ENCODE peak calls at places on chromosome X, in six cellular contexts. T is prostate gland, O is stomach, Q is sigmoid colon, E is upper lobe of left lung, Z is spleen. X is an unnamed sample.

GRCh38 chrX:22974616-22975015 is 25.1 kb upstream of the DDX53 start:
- DNase-seq in T (no peak), O (no peak), Q (no peak), E (no peak), Z (no peak), X (no peak)

GRCh38 chrX:133881893-133882292 is 103.5 kb downstream of the GPC3 start:
- DNase-seq in T (no peak), O (no peak), Q (no peak), E (no peak), Z (no peak), X (no peak)

GRCh38 chrX:78759081-78759480 is 11.6 kb downstream of the LPAR4 start:
- DNase-seq in T (no peak), O (no peak), Q (no peak), E (no peak), Z (no peak), X (no peak)

GRCh38 chrX:2960861-2961515 is 31.8 kb upstream of the ARSD start:
- DNase-seq in T (no peak), O (no peak), Q (no peak), E (no peak), Z (no peak), X (no peak)

GRCh38 chrX:110407910-110408545 is 49.4 kb downstream of the RTL9 start:
- DNase-seq in T (peak; percentile 44), O (no peak), Q (no peak), E (no peak), Z (no peak), X (no peak)

GRCh38 chrX:115058276-115058675 is 40.9 kb upstream of the IL13RA2 start:
- DNase-seq in T (peak; percentile 8), O (no peak), Q (peak; percentile 58), E (no peak), Z (no peak), X (no peak)

GRCh38 chrX:123753656-123754350 is 21.0 kb upstream of the THOC2 start:
- DNase-seq in T (no peak), O (no peak), Q (no peak), E (no peak), Z (no peak), X (no peak)

GRCh38 chrX:103254171-103254824 is 657 bp downstream of the TCEAL8 start:
- DNase-seq in T (peak; percentile 45), O (peak; percentile 42), Q (peak; percentile 74), E (peak; percentile 33), Z (peak; percentile 86), X (no peak)

GRCh38 chrX:144715356-144715755 is 531.9 kb upstream of the SPANXN1 start:
- DNase-seq in T (no peak), O (no peak), Q (no peak), E (no peak), Z (no peak), X (no peak)

GRCh38 chrX:48902776-48903175 is 5.0 kb downstream of the PQBP1 start:
- DNase-seq in T (no peak), O (no peak), Q (no peak), E (no peak), Z (no peak), X (no peak)

GRCh38 chrX:17944833-17945497 is 83.9 kb upstream of the RAI2 start:
- DNase-seq in T (peak; percentile 4), O (no peak), Q (no peak), E (no peak), Z (no peak), X (no peak)

GRCh38 chrX:94493405-94493804 is 819.4 kb downstream of the FAM133A start:
- DNase-seq in T (no peak), O (peak; percentile 29), Q (no peak), E (no peak), Z (no peak), X (no peak)

GRCh38 chrX:156004256-156004655 is 6.8 kb downstream of the IL9R start:
- DNase-seq in T (no peak), O (no peak), Q (no peak), E (no peak), Z (no peak), X (no peak)

GRCh38 chrX:73126240-73126639 is 46.9 kb upstream of the PABPC1L2A start:
- DNase-seq in T (no peak), O (no peak), Q (no peak), E (no peak), Z (no peak), X (no peak)
- H3K27ac ChIP-seq in T (no peak overlapping the region), O (no peak overlapping the region), Q (no peak overlapping the region), E (no peak overlapping the region), Z (no peak overlapping the region), X (no peak overlapping the region)

GRCh38 chrX:34112459-34112858 is 19.7 kb downstream of the FAM47A start:
- DNase-seq in T (no peak), O (no peak), Q (no peak), E (no peak), Z (no peak), X (no peak)
- TF ChIP-seq POLR2AphosphoS5 in T (no peak), O (no peak), Q (no peak), E (no peak), Z (no peak), X (no peak)

DNA sequence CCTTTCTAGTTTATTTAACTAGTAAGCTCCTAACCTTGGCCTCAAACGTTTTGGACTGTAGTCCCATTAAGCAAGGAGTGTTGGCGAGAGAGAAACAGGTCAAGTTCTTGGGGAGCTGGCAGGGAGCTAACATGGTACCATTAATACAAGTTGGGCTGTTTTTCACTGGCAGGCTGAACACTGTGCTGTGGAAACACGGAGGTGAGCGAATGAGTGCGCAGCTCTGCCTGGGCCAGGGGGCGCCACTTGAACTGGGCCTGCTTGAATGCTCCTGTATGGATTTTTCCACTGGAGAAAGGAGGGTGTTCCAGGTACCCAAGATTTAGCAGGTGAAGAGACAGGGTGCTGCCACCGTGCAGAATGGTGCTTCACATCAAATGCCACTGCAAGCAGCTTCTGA is 7.4 kb upstream of the SMS start:
- DNase-seq in T (no peak), O (no peak), Q (no peak), E (no peak), Z (no peak), X (no peak)
- H3K27ac ChIP-seq in T (no peak overlapping the region), O (no peak overlapping the region), Q (no peak overlapping the region), E (no peak overlapping the region), Z (no peak overlapping the region), X (no peak overlapping the region)

DNA sequence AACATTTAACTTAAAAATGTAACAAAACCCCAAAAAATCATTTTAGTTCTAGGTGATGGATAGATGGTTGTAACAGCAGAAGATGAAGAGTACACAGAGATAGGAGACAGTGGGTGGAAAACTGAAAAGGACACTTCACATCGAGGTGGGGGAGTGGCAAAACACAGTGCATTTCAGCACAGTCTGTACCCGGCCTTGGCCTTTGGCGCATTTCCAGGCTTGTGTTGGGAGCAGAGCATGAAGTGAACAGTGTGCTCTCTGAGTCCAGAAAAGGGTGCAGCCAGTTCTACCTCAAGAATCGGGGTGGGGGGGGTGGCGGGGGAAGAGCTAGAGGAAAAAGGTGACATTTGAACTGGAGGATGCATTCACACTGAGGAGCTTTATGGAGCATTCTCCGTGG is 4.3 kb downstream of the TSPYL2 start:
- DNase-seq in T (peak; percentile 66), O (peak; percentile 63), Q (peak; percentile 92), E (no peak), Z (no peak), X (no peak)
- TF ChIP-seq POLR2AphosphoS5 in T (peak; percentile 35), O (no peak), Q (peak; percentile 12), E (no peak), Z (peak; percentile 36), X (no peak)

DNA sequence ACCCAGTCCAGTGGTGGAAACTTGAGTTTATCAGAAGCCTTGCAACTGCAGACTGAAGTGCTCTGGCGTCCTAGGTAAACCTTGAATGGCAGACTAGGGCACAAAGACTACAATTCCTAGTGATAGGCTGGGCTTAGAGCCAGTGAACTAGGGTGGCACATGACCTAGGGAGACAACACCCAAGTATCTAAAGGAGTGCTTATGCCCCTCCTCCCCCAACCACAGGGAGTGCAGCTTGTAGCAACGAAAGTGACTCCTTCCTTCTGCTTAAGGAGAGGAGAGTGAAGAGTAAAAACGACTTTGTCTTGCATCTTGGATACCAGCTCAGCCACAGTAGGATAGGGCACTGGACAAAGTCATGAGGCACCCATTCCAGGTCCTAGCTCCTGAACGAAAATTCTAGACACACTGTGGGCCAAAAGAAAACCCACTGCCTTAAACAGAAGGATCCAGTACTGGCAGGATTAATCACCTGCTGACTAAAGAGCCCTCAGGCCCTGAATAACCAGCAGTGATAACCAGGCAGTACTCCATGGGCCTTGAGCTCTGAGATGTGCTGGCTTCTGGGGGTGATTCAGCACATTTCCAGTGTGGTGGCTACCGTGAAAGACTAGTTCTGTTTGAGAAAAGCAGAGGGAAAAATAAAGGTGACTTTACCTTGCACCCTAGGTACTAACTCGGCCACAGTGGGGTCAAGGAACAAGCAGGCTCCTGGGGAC is 58.7 kb upstream of the STARD8 start:
- DNase-seq in T (no peak), O (no peak), Q (no peak), E (no peak), Z (no peak), X (no peak)
- H3K27ac ChIP-seq in T (no peak overlapping the region), O (no peak overlapping the region), Q (no peak overlapping the region), E (no peak overlapping the region), Z (no peak overlapping the region), X (no peak overlapping the region)

GRCh38 chrX:20124964-20125363 is 8.3 kb upstream of the MAP7D2 start:
- DNase-seq in T (no peak), O (no peak), Q (no peak), E (no peak), Z (no peak), X (no peak)
- TF ChIP-seq POLR2AphosphoS5 in T (no peak), O (no peak), Q (no peak), E (no peak), Z (no peak), X (no peak)

DNA sequence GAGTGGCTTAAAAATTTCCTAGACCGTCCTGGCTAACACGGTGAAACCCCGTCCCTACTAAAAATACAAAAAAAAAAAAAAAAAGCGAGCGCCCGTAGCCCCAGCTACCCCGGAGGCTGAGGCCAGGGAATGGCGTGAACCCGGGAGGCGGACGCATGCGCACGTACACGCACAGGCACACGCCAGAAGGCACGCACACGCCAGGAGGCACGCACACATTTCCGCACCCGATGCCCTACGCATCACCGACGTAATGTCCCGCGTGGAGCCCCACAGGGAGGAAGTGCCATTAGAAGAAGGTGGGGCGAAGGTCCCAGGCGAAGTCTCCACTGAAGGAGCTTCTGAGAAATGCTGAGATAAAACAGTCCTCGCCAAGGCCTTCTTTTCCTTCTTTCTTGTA is 41.4 kb downstream of the NLGN4X start:
- DNase-seq in T (no peak), O (no peak), Q (no peak), E (no peak), Z (peak; percentile 69), X (no peak)
- H3K27ac ChIP-seq in T (no peak overlapping the region), O (no peak overlapping the region), Q (no peak overlapping the region), E (no peak overlapping the region), Z (no peak overlapping the region), X (no peak overlapping the region)